ENCODE peak calls at places on chromosomes 6 and 20, in four cellular contexts. One of them, this sample, is unnamed.

GRCh38 chr20:23586735-23587525 is 18.6 kb upstream of the CST9L start:
- DNase-seq in nephron progenitor cell: no peak
- DNase-seq in CD4-positive, alpha-beta T cell: no peak
- DNase-seq in mesothelial cell of epicardium: no peak
- DNase-seq in this sample: no peak

GRCh38 chr6:159169557-159170332 is 545 bp downstream of the FNDC1 start:
- DNase-seq in nephron progenitor cell: peak; percentile 63
- DNase-seq in CD4-positive, alpha-beta T cell: no peak
- DNase-seq in mesothelial cell of epicardium: no peak
- DNase-seq in this sample: peak; percentile 20

GRCh38 chr6:112622036-112622435 is 274.9 kb downstream of the RFPL4B start:
- DNase-seq in nephron progenitor cell: no peak
- DNase-seq in CD4-positive, alpha-beta T cell: no peak
- DNase-seq in mesothelial cell of epicardium: no peak
- DNase-seq in this sample: no peak

GRCh38 chr6:142843344-142843743 is 101.6 kb downstream of the HIVEP2 start:
- DNase-seq in nephron progenitor cell: no peak
- DNase-seq in CD4-positive, alpha-beta T cell: no peak
- DNase-seq in mesothelial cell of epicardium: no peak
- DNase-seq in this sample: no peak

GRCh38 chr6:9484686-9485085 is 930.2 kb downstream of the TFAP2A start:
- DNase-seq in nephron progenitor cell: no peak
- DNase-seq in CD4-positive, alpha-beta T cell: no peak
- DNase-seq in mesothelial cell of epicardium: no peak
- DNase-seq in this sample: no peak

GRCh38 chr20:41361757-41362747 is 4.6 kb downstream of the EMILIN3 start:
- DNase-seq in nephron progenitor cell: no peak
- DNase-seq in CD4-positive, alpha-beta T cell: no peak
- DNase-seq in mesothelial cell of epicardium: no peak
- DNase-seq in this sample: no peak

GRCh38 chr6:34600796-34601195 is 44.7 kb upstream of the SPDEF start:
- DNase-seq in nephron progenitor cell: no peak
- DNase-seq in CD4-positive, alpha-beta T cell: no peak
- DNase-seq in mesothelial cell of epicardium: no peak
- DNase-seq in this sample: no peak

GRCh38 chr6:112258636-112259336 is 4.4 kb upstream of the LAMA4 start:
- DNase-seq in nephron progenitor cell: no peak
- DNase-seq in CD4-positive, alpha-beta T cell: no peak
- DNase-seq in mesothelial cell of epicardium: no peak
- DNase-seq in this sample: no peak

GRCh38 chr6:132736239-132736638 is 21.5 kb downstream of the VNN2 start:
- DNase-seq in nephron progenitor cell: no peak
- DNase-seq in CD4-positive, alpha-beta T cell: no peak
- DNase-seq in mesothelial cell of epicardium: no peak
- DNase-seq in this sample: no peak

GRCh38 chr20:41984031-41984430 is 365.9 kb upstream of the CHD6 start:
- DNase-seq in nephron progenitor cell: no peak
- DNase-seq in CD4-positive, alpha-beta T cell: no peak
- DNase-seq in mesothelial cell of epicardium: no peak
- DNase-seq in this sample: no peak

DNA sequence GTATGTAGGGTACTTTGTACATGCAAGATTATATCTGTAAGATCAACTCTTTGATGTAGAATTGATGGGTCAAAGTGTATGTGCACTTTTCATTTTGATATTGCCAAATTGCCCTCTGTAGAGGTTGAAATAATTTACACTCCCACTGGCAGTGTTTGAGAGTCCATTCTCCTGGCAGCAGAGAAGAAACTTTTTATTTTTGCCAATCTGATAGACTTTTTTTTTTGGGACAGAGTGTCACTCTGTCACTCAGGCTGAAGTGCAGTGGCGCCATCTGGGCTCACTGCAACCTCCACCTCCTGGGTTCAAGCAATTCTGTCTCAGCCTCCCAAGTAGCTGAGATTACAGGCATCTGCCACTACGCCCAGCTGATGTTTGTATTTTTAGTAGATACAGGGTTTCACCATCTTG is 199.2 kb downstream of the ZFAND3 start:
- DNase-seq in nephron progenitor cell: no peak
- DNase-seq in CD4-positive, alpha-beta T cell: no peak
- DNase-seq in mesothelial cell of epicardium: no peak
- DNase-seq in this sample: no peak
- TF ChIP-seq CTCF in nephron progenitor cell: no peak
- TF ChIP-seq CTCF in CD4-positive, alpha-beta T cell: no peak
- TF ChIP-seq CTCF in mesothelial cell of epicardium: no peak
- TF ChIP-seq CTCF in this sample: no peak

DNA sequence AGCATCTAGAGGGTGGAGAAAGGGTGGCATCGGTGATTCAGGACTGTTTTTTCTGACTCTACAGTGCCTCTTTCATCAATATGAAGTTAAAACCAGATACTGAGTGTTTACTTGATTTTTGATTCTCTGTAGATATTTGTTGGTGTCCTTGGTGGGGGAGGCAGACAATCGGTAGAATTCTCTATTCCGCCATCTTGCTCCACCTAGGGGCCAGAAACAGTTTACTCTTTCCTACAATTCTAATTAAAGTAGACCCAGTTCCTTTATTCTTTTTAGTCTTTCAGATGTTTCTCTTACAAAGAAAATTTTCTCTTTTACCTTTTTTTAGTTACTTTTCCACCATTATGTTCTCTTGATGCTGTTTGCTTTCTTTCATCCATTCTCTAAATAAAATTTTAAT is 162.1 kb upstream of the RAB32 start:
- DNase-seq in nephron progenitor cell: no peak
- DNase-seq in CD4-positive, alpha-beta T cell: no peak
- DNase-seq in mesothelial cell of epicardium: no peak
- DNase-seq in this sample: no peak
- TF ChIP-seq CTCF in nephron progenitor cell: peak; percentile 25
- TF ChIP-seq CTCF in CD4-positive, alpha-beta T cell: no peak
- TF ChIP-seq CTCF in mesothelial cell of epicardium: no peak
- TF ChIP-seq CTCF in this sample: peak; percentile 19

GRCh38 chr6:147222160-147222838 is 18.1 kb downstream of the STXBP5 start:
- DNase-seq in nephron progenitor cell: no peak
- DNase-seq in CD4-positive, alpha-beta T cell: no peak
- DNase-seq in mesothelial cell of epicardium: no peak
- DNase-seq in this sample: no peak
- TF ChIP-seq CTCF in nephron progenitor cell: peak; percentile 33
- TF ChIP-seq CTCF in CD4-positive, alpha-beta T cell: peak; percentile 37
- TF ChIP-seq CTCF in mesothelial cell of epicardium: peak; percentile 60
- TF ChIP-seq CTCF in this sample: peak; percentile 69

GRCh38 chr20:32509639-32510066 is 75.5 kb downstream of the NOL4L start:
- DNase-seq in nephron progenitor cell: no peak
- DNase-seq in CD4-positive, alpha-beta T cell: peak; percentile 51
- DNase-seq in mesothelial cell of epicardium: no peak
- DNase-seq in this sample: no peak
- TF ChIP-seq CTCF in nephron progenitor cell: no peak
- TF ChIP-seq CTCF in CD4-positive, alpha-beta T cell: peak; percentile 17
- TF ChIP-seq CTCF in mesothelial cell of epicardium: no peak
- TF ChIP-seq CTCF in this sample: peak; percentile 30

DNA sequence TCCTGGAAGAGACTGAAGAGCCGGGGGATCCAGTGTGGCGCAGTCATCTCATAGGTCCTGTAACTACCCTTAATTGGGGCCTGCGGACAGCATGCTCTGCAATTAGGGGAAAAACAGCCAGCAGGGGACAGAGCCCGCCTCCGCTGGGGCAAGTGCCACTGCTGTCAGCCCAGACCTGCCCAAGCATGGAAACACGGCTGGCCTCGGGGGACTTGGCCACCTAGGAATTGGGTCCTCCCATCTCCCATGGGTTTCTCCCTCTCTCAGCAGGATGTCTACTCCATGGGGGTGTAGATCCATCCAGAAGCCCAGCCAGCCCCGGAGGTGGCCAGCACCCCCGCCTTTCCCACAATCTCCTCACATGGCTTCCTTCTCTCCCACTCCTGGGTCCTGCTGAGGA is 3.6 kb downstream of the GHRH start:
- DNase-seq in nephron progenitor cell: peak; percentile 23
- DNase-seq in CD4-positive, alpha-beta T cell: no peak
- DNase-seq in mesothelial cell of epicardium: no peak
- DNase-seq in this sample: no peak
- TF ChIP-seq CTCF in nephron progenitor cell: no peak
- TF ChIP-seq CTCF in CD4-positive, alpha-beta T cell: no peak
- TF ChIP-seq CTCF in mesothelial cell of epicardium: no peak
- TF ChIP-seq CTCF in this sample: no peak

GRCh38 chr6:119340766-119341487 is 8.6 kb downstream of the MAN1A1 start:
- DNase-seq in nephron progenitor cell: no peak
- DNase-seq in CD4-positive, alpha-beta T cell: no peak
- DNase-seq in mesothelial cell of epicardium: no peak
- DNase-seq in this sample: no peak
- TF ChIP-seq CTCF in nephron progenitor cell: no peak
- TF ChIP-seq CTCF in CD4-positive, alpha-beta T cell: no peak
- TF ChIP-seq CTCF in mesothelial cell of epicardium: no peak
- TF ChIP-seq CTCF in this sample: no peak

GRCh38 chr6:125547320-125547843 is 202.1 kb upstream of the HEY2 start:
- DNase-seq in nephron progenitor cell: no peak
- DNase-seq in CD4-positive, alpha-beta T cell: no peak
- DNase-seq in mesothelial cell of epicardium: no peak
- DNase-seq in this sample: no peak
- TF ChIP-seq CTCF in nephron progenitor cell: no peak
- TF ChIP-seq CTCF in CD4-positive, alpha-beta T cell: no peak
- TF ChIP-seq CTCF in mesothelial cell of epicardium: no peak
- TF ChIP-seq CTCF in this sample: no peak

GRCh38 chr6:683742-684440 is 9.0 kb downstream of the EXOC2 start:
- DNase-seq in nephron progenitor cell: peak; percentile 70
- DNase-seq in CD4-positive, alpha-beta T cell: no peak
- DNase-seq in mesothelial cell of epicardium: no peak
- DNase-seq in this sample: peak; percentile 40

GRCh38 chr6:689223-689622 is 3.7 kb downstream of the EXOC2 start:
- DNase-seq in nephron progenitor cell: no peak
- DNase-seq in CD4-positive, alpha-beta T cell: no peak
- DNase-seq in mesothelial cell of epicardium: no peak
- DNase-seq in this sample: no peak

GRCh38 chr6:680666-681374 is 12.1 kb downstream of the EXOC2 start:
- DNase-seq in nephron progenitor cell: no peak
- DNase-seq in CD4-positive, alpha-beta T cell: no peak
- DNase-seq in mesothelial cell of epicardium: no peak
- DNase-seq in this sample: no peak

GRCh38 chr6:684831-685636 is 7.9 kb downstream of the EXOC2 start:
- DNase-seq in nephron progenitor cell: no peak
- DNase-seq in CD4-positive, alpha-beta T cell: no peak
- DNase-seq in mesothelial cell of epicardium: no peak
- DNase-seq in this sample: no peak

DNA sequence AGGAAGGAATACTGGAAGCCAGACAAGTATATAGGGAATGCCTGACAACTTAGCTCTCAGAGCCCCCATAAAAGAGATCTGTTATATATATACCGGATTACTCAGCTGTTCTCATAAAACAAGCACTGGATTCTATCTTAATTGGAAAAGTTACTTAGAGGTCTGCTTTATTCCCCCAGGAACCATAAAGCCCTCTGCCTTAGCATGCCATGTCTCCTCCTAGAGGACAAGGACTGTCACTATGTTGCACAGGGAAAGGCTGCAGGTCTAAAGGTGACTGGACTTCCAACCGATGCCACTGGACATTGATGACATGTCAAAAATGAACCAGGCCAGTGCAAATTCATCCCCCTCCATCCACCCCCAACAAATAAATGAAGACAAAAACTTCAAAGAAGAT is 6.4 kb downstream of the EXOC2 start:
- DNase-seq in nephron progenitor cell: no peak
- DNase-seq in CD4-positive, alpha-beta T cell: no peak
- DNase-seq in mesothelial cell of epicardium: no peak
- DNase-seq in this sample: no peak
- TF ChIP-seq CTCF in nephron progenitor cell: peak; percentile 24
- TF ChIP-seq CTCF in CD4-positive, alpha-beta T cell: no peak
- TF ChIP-seq CTCF in mesothelial cell of epicardium: no peak
- TF ChIP-seq CTCF in this sample: no peak